ENCODE peak calls at places on chromosomes 1 and 21, in eight cellular contexts. E, C, U, K, T, N, L and R are unnamed samples.

GRCh38 chr1:166947398-166948043 is 27.8 kb downstream of the ILDR2 start:
- DNase-seq in L (peak), E (peak), K (peak), C (peak), U (peak), N (no peak), T (peak), R (peak)

GRCh38 chr1:119364640-119365039 is 3.9 kb upstream of the HAO2 start:
- DNase-seq in T (no peak), L (no peak), C (no peak), U (peak), N (no peak), K (no peak), E (no peak), R (no peak)

GRCh38 chr1:163085041-163085903 is 16.1 kb downstream of the RGS4 start:
- DNase-seq in E (no peak), C (no peak), T (no peak), N (no peak), U (peak), K (peak), L (no peak), R (no peak)

GRCh38 chr1:107935396-107936064 is 29.4 kb downstream of the VAV3 start:
- DNase-seq in N (no peak), E (no peak), C (no peak), K (no peak), U (no peak), T (no peak), L (no peak), R (peak)

GRCh38 chr1:153035211-153035610 is 4.2 kb downstream of the SPRR1B start:
- DNase-seq in K (no peak), L (no peak), N (no peak), T (no peak), E (no peak), C (no peak), U (no peak), R (no peak)

GRCh38 chr1:93338426-93338825 is 7.3 kb upstream of the DR1 start:
- DNase-seq in K (peak), L (no peak), T (no peak), U (peak), E (peak), N (peak), C (no peak), R (no peak)

GRCh38 chr1:117861694-117862093 is 67.7 kb downstream of the GDAP2 start:
- DNase-seq in T (no peak), K (no peak), N (no peak), C (no peak), U (no peak), E (no peak), L (peak), R (no peak)

GRCh38 chr1:93516164-93516563 is 68.2 kb downstream of the FNBP1L start:
- DNase-seq in C (no peak), N (no peak), T (no peak), E (no peak), K (no peak), L (no peak), U (no peak), R (no peak)

GRCh38 chr21:26965567-26966359 is 1.1 kb downstream of the ADAMTS5 start:
- DNase-seq in U (peak), C (no peak), E (peak), T (peak), N (no peak), L (no peak), K (peak), R (no peak)

GRCh38 chr1:94909486-94909885 is 17.4 kb downstream of the CNN3 start:
- DNase-seq in N (no peak), E (no peak), U (no peak), L (no peak), T (no peak), C (no peak), K (no peak), R (no peak)

GRCh38 chr1:88982055-88982454 is 10.4 kb downstream of the KYAT3 start:
- DNase-seq in T (no peak), U (peak), E (no peak), L (no peak), C (no peak), K (peak), N (no peak), R (no peak)

GRCh38 chr1:246107516-246108277 is 399.4 kb downstream of the SMYD3 start:
- DNase-seq in T (no peak), L (no peak), U (peak), E (no peak), N (no peak), C (no peak), K (peak), R (no peak)

GRCh38 chr1:175801979-175802378 is 58.6 kb upstream of the TNR start:
- DNase-seq in C (no peak), L (no peak), N (no peak), T (no peak), E (no peak), K (no peak), U (no peak), R (no peak)

GRCh38 chr1:26097696-26098095 is 13.9 kb upstream of the PDIK1L start:
- DNase-seq in U (peak), T (no peak), K (peak), L (no peak), C (no peak), N (no peak), E (no peak), R (no peak)